ENCODE peak calls at places on chromosomes 1 and 21, in six cellular contexts. D, X, O, V, L and Q are unnamed samples.

GRCh38 chr21:45074818-45075605 is 632 bp downstream of the ADARB1 start:
- DNase-seq in O (no peak), D (no peak), V (no peak), L (no peak), X (peak), Q (no peak)

GRCh38 chr1:2166254-2166653 is 28.3 kb downstream of the FAAP20 start:
- DNase-seq in V (no peak), L (no peak), X (no peak), O (no peak), D (no peak), Q (no peak)

GRCh38 chr1:68230901-68231626 is 1.3 kb downstream of the WLS start:
- DNase-seq in V (no peak), O (no peak), X (peak), L (peak), D (no peak), Q (peak)

GRCh38 chr21:21688877-21689276 is 690.7 kb downstream of the NCAM2 start:
- DNase-seq in L (no peak), X (no peak), O (peak), V (no peak), D (no peak), Q (no peak)

GRCh38 chr1:94245747-94246438 is 8.5 kb upstream of the ARHGAP29 start:
- DNase-seq in X (no peak), L (no peak), O (no peak), V (no peak), D (no peak), Q (no peak)

GRCh38 chr1:50422946-50423669 is at the start of gene DMRTA2:
- DNase-seq in V (no peak), L (no peak), X (no peak), D (no peak), O (peak), Q (peak)

GRCh38 chr1:168397806-168398205 is 117.1 kb downstream of the TBX19 start:
- DNase-seq in V (no peak), X (no peak), O (no peak), L (no peak), D (no peak), Q (no peak)

GRCh38 chr1:52032124-52032784 is 1.4 kb downstream of the KTI12 start:
- DNase-seq in X (no peak), V (no peak), D (no peak), O (peak), L (no peak), Q (peak)

GRCh38 chr1:52167014-52167753 is 25.3 kb downstream of the ZFYVE9 start:
- DNase-seq in O (no peak), V (no peak), X (no peak), D (no peak), L (no peak), Q (no peak)